ENCODE peak calls at places on chromosomes 1 and 21, in five cellular contexts. E is NCI-H1092 treated with DMSO at 0.1 percent for 48 hours, J is left kidney, Q is neural progenitor cell, Z is fibroblast of the aortic adventitia. N is an unnamed sample.

GRCh38 chr1:109657970-109658369 is 2.1 kb downstream of the GSTM4 start:
- DNase-seq in E (no peak), J (peak; percentile 30), Q (no peak), Z (no peak), N (no peak)

GRCh38 chr1:70536708-70537398 is 125.8 kb downstream of the CTH start:
- DNase-seq in E (no peak), J (no peak), Q (no peak), Z (no peak), N (no peak)

GRCh38 chr1:60828944-60829343 is 253.4 kb upstream of the NFIA start:
- DNase-seq in E (no peak), J (no peak), Q (no peak), Z (no peak), N (no peak)

GRCh38 chr1:208105756-208106155 is 138.4 kb downstream of the PLXNA2 start:
- DNase-seq in E (no peak), J (peak; percentile 47), Q (no peak), Z (no peak), N (no peak)

GRCh38 chr1:212286437-212287131 is 1.4 kb downstream of the PPP2R5A start:
- DNase-seq in E (no peak), J (no peak), Q (peak; percentile 11), Z (peak; percentile 30), N (peak; percentile 53)

GRCh38 chr1:68291763-68292384 is 59.6 kb upstream of the WLS start:
- DNase-seq in E (no peak), J (peak; percentile 7), Q (no peak), Z (peak; percentile 61), N (no peak)

GRCh38 chr1:188270497-188270896 is 1441.7 kb downstream of the PLA2G4A start:
- DNase-seq in E (no peak), J (no peak), Q (no peak), Z (no peak), N (no peak)

GRCh38 chr1:64663654-64664053 is 81.2 kb upstream of the RAVER2 start:
- DNase-seq in E (no peak), J (peak; percentile 49), Q (peak; percentile 37), Z (no peak), N (peak; percentile 79)

GRCh38 chr1:31013187-31013864 is 52.2 kb downstream of the PUM1 start:
- DNase-seq in E (no peak), J (no peak), Q (no peak), Z (peak; percentile 43), N (peak; percentile 42)

GRCh38 chr1:27357281-27358037 is 9.3 kb downstream of the MAP3K6 start:
- DNase-seq in E (peak; percentile 77), J (peak; percentile 86), Q (peak; percentile 85), Z (peak; percentile 53), N (peak; percentile 73)

GRCh38 chr21:35199733-35200015 is 150.6 kb upstream of the RUNX1 start:
- DNase-seq in E (no peak), J (no peak), Q (no peak), Z (no peak), N (no peak)

GRCh38 chr1:111990026-111990877 is 784 bp upstream of the KCND3 start:
- DNase-seq in E (peak; percentile 59), J (peak; percentile 71), Q (peak; percentile 38), Z (no peak), N (peak; percentile 34)

GRCh38 chr1:3892748-3893147 is 7.3 kb downstream of the C1orf174 start:
- DNase-seq in E (no peak), J (no peak), Q (no peak), Z (no peak), N (no peak)

GRCh38 chr1:21290546-21290944 is 282 bp upstream of the ECE1 start:
- DNase-seq in E (no peak), J (no peak), Q (no peak), Z (no peak), N (no peak)

GRCh38 chr1:111762332-111762731 is 6.6 kb downstream of the DDX20 start:
- DNase-seq in E (no peak), J (no peak), Q (no peak), Z (no peak), N (no peak)

GRCh38 chr1:160858127-160858909 is 4.4 kb downstream of the CD244 start:
- DNase-seq in E (no peak), J (no peak), Q (no peak), Z (no peak), N (no peak)

N was measured in NCI-H69.